ENCODE peak calls at places on chromosomes 7 and 10, in four cellular contexts. E is HFF-Myc; A is stimulated activated CD4-positive, alpha-beta T cell treated with anti-CD3 and anti-CD28 coated beads, Interleukin-2, amount 100 ng/mL, for 48 hours; O is GM10248. Z is an unnamed sample.

GRCh38 chr7:32481921-32482320 is 8.3 kb downstream of the LSM5 start:
- DNase-seq in E (no peak), A (no peak), O (no peak), Z (no peak)

GRCh38 chr7:76057813-76058145 is 9.9 kb downstream of the MDH2 start:
- DNase-seq in O (no peak), E (no peak), A (no peak), Z (no peak)

GRCh38 chr10:132814469-132814856 is 28.5 kb upstream of the NKX6-2 start:
- DNase-seq in O (no peak), A (no peak), E (no peak), Z (no peak)

GRCh38 chr10:71978476-71978875 is 14.3 kb downstream of the CHST3 start:
- DNase-seq in O (peak; percentile 6), E (no peak), A (no peak), Z (no peak)

GRCh38 chr10:43417950-43418768 is 9.2 kb upstream of the HNRNPF start:
- DNase-seq in O (peak; percentile 71), A (no peak), E (no peak), Z (peak; percentile 98)

GRCh38 chr10:119667562-119668328 is 16.6 kb downstream of the BAG3 start:
- DNase-seq in E (peak; percentile 81), A (no peak), O (no peak), Z (no peak)

GRCh38 chr7:92988941-92989540 is 128.7 kb downstream of the SAMD9 start:
- DNase-seq in O (no peak), A (no peak), E (peak; percentile 22), Z (no peak)

GRCh38 chr7:20441886-20442505 is 111.3 kb downstream of the ITGB8 start:
- DNase-seq in E (peak; percentile 67), A (no peak), O (no peak), Z (no peak)

GRCh38 chr10:116097239-116097751 is 175.7 kb downstream of the GFRA1 start:
- DNase-seq in E (no peak), A (no peak), O (no peak), Z (no peak)

GRCh38 chr10:52187521-52188258 is 126.4 kb upstream of the DKK1 start:
- DNase-seq in E (no peak), A (no peak), O (no peak), Z (no peak)

GRCh38 chr10:8043569-8044306 is 10.8 kb upstream of the GATA3 start:
- DNase-seq in A (peak; percentile 37), E (no peak), O (no peak), Z (no peak)

GRCh38 chr7:27143022-27143949 is at the start of gene HOXA5:
- DNase-seq in A (no peak), O (no peak), E (no peak), Z (peak; percentile 93)

GRCh38 chr10:30178565-30178964 is 119.2 kb upstream of the JCAD start:
- DNase-seq in A (no peak), E (no peak), O (no peak), Z (no peak)

GRCh38 chr7:156537006-156537405 is 103.6 kb upstream of the RNF32 start:
- DNase-seq in O (no peak), A (no peak), E (no peak), Z (no peak)

GRCh38 chr7:159063046-159063840 is 81.4 kb downstream of the VIPR2 start:
- DNase-seq in O (no peak), A (no peak), E (no peak), Z (no peak)

GRCh38 chr7:151930695-151931094 is 25.6 kb upstream of the GALNTL5 start:
- DNase-seq in A (no peak), E (no peak), O (no peak), Z (no peak)